ENCODE peak calls at places on chromosome 20, in seven cellular contexts. G, C, D, X, V, F and R are unnamed samples.

GRCh38 chr20:39464238-39464637 is 502.1 kb downstream of the DHX35 start:
- DNase-seq in C (no peak), G (no peak), F (no peak), V (no peak), D (no peak), X (no peak), R (no peak)

GRCh38 chr20:49395183-49395582 is 87.3 kb downstream of the KCNB1 start:
- DNase-seq in X (no peak), C (no peak), F (no peak), D (peak), G (no peak), V (no peak), R (no peak)

GRCh38 chr20:50645253-50646068 is 45.9 kb downstream of the RIPOR3 start:
- DNase-seq in F (peak), V (peak), G (peak), D (peak), C (no peak), X (peak), R (peak)

GRCh38 chr20:2748551-2749342 is 51.7 kb downstream of the CPXM1 start:
- DNase-seq in D (no peak), G (no peak), X (no peak), F (no peak), V (no peak), C (no peak), R (no peak)

GRCh38 chr20:57781901-57782300 is 72.1 kb upstream of the PMEPA1 start:
- DNase-seq in V (no peak), C (no peak), D (no peak), X (no peak), F (no peak), G (no peak), R (no peak)

GRCh38 chr20:8808180-8808535 is 260.7 kb upstream of the PLCB4 start:
- DNase-seq in X (no peak), C (no peak), G (no peak), V (no peak), D (no peak), F (no peak), R (no peak)

GRCh38 chr20:8213831-8214587 is 81.9 kb downstream of the PLCB1 start:
- DNase-seq in G (no peak), D (no peak), X (no peak), V (no peak), C (no peak), F (no peak), R (no peak)

GRCh38 chr20:37524221-37524700 is 3.2 kb downstream of the NNAT start:
- DNase-seq in C (no peak), X (no peak), G (no peak), F (no peak), V (no peak), D (no peak), R (no peak)

GRCh38 chr20:62605996-62606395 is 36.3 kb upstream of the SLCO4A1 start:
- DNase-seq in G (no peak), V (no peak), C (no peak), X (no peak), D (no peak), F (no peak), R (no peak)

GRCh38 chr20:17622851-17623508 is 53.1 kb downstream of the DSTN start:
- DNase-seq in F (no peak), G (no peak), X (no peak), C (no peak), D (peak), V (no peak), R (no peak)

GRCh38 chr20:17498181-17498580 is 33.0 kb downstream of the BFSP1 start:
- DNase-seq in X (no peak), D (no peak), G (peak), F (no peak), V (no peak), C (no peak), R (no peak)

GRCh38 chr20:43962518-43962917 is 47.9 kb downstream of the TOX2 start:
- DNase-seq in X (no peak), C (no peak), F (no peak), V (no peak), D (no peak), G (no peak), R (no peak)

GRCh38 chr20:43961541-43962471 is 47.2 kb downstream of the TOX2 start:
- DNase-seq in C (no peak), F (no peak), G (no peak), V (no peak), D (no peak), X (no peak), R (no peak)

GRCh38 chr20:43961116-43961515 is 46.5 kb downstream of the TOX2 start:
- DNase-seq in D (no peak), G (no peak), C (no peak), F (no peak), V (no peak), X (no peak), R (no peak)

GRCh38 chr20:43963233-43963632 is 48.6 kb downstream of the TOX2 start:
- DNase-seq in C (no peak), X (no peak), G (no peak), F (no peak), D (no peak), V (no peak), R (no peak)

GRCh38 chr20:43963872-43964791 is 49.5 kb downstream of the TOX2 start:
- DNase-seq in V (no peak), G (peak), C (peak), X (peak), F (peak), D (no peak), R (no peak)
- TF ChIP-seq CTCF in V (no peak), G (no peak), C (no peak), X (no peak), F (no peak), D (no peak), R (no peak)

GRCh38 chr20:41242352-41242751 is 75.2 kb downstream of the ZHX3 start:
- DNase-seq in C (no peak), D (no peak), V (no peak), X (no peak), G (no peak), F (no peak), R (no peak)

GRCh38 chr20:41247523-41248370 is 69.8 kb downstream of the ZHX3 start:
- DNase-seq in C (no peak), V (no peak), G (no peak), F (no peak), D (no peak), X (no peak), R (no peak)

GRCh38 chr20:41248371-41249024 is 69.0 kb downstream of the ZHX3 start:
- DNase-seq in C (no peak), V (no peak), F (peak), G (peak), X (peak), D (peak), R (peak)

GRCh38 chr20:41242807-41243206 is 74.7 kb downstream of the ZHX3 start:
- DNase-seq in C (no peak), V (no peak), F (no peak), D (no peak), G (no peak), X (no peak), R (no peak)

DNA sequence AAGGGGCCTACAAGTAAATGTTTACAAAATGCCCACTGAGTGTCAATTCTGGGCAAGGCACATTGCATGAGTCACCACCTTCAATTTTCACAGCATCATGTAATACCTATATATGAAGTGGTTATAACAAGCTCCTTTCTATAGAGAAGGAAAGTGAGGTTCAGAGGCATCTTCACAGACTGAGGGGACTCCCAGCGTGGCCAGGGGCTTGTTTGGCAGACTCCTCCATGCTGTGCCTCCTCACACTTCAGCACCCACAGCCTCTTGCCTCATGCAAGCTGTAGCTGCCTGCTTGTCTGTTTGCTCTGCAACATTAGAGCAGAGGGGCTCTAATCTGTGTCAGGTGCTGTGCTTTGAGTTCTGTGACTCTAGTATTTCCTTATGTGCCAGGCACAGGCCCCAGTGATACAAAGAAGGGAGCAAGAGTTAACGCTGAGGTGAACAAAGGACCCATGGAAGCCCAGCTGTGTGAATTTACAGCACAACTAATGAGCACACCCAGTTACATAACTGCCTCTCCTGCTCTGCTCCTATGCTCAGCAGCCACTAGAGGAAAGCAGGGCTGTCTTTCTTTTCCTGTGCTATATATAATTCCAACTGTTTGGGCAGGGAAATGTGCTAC is 72.3 kb downstream of the ZHX3 start:
- DNase-seq in X (peak), C (no peak), D (peak), V (no peak), G (no peak), F (peak), R (no peak)
- TF ChIP-seq CTCF in X (peak), C (no peak), D (peak), V (peak), G (no peak), F (peak), R (peak)

GRCh38 chr20:25259788-25260254 is 11.9 kb downstream of the PYGB start:
- DNase-seq in F (no peak), V (no peak), D (no peak), C (no peak), G (no peak), X (no peak), R (no peak)
- TF ChIP-seq CTCF in F (no peak), V (no peak), D (no peak), C (no peak), G (no peak), X (no peak), R (no peak)

GRCh38 chr20:24782801-24783630 is 166.1 kb upstream of the CST7 start:
- DNase-seq in F (no peak), C (no peak), X (no peak), G (peak), D (no peak), V (no peak), R (no peak)
- TF ChIP-seq CTCF in F (no peak), C (no peak), X (no peak), G (peak), D (no peak), V (no peak), R (peak)

GRCh38 chr20:13995841-13996240 is 525 bp downstream of the MACROD2 start:
- DNase-seq in X (no peak), C (no peak), G (peak), V (no peak), F (no peak), D (peak), R (no peak)
- TF ChIP-seq CTCF in X (no peak), C (no peak), G (no peak), V (no peak), F (no peak), D (no peak), R (no peak)

DNA sequence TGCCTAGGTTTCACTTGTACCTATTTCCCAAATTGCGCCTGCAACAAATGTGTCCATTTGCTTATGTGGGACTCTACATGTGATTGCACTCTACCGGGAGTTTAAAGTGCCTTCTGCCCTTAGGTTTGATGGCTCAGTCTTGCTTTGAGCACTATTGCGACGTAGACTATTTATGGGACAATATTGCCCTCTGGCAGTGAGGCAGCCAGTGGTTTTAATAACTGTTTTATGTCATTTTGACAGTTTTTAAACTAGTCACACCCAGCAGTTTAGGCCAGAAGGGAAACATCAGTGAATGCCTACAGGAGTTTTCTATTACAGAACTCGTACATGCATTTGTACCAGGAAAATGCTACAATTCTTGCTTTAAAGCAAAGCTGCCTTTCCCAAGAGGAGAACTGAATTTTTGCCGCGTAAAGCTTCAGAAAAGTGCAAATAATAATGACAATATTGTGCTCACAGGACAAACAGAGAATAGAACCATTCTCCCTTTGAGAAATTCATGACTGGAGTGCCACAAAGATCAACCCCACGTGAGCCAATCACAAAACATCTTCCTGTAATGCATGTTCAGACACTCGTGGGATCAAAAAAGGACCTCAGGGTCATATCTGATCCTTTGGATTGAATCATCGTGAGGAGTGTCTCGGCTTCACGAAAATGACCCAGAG is 813.6 kb downstream of the KIF16B start:
- DNase-seq in D (no peak), C (no peak), X (no peak), F (peak), V (no peak), G (peak), R (no peak)
- TF ChIP-seq CTCF in D (no peak), C (no peak), X (no peak), F (no peak), V (no peak), G (peak), R (no peak)

GRCh38 chr20:63773571-63774347 is 34.2 kb downstream of the SLC2A4RG start:
- DNase-seq in X (no peak), D (no peak), V (no peak), F (no peak), G (no peak), C (no peak), R (no peak)

GRCh38 chr20:63774348-63774735 is 34.8 kb downstream of the SLC2A4RG start:
- DNase-seq in V (no peak), F (no peak), G (no peak), D (no peak), C (no peak), X (no peak), R (no peak)

GRCh38 chr20:63772781-63773520 is 33.4 kb downstream of the SLC2A4RG start:
- DNase-seq in D (no peak), C (no peak), F (no peak), X (no peak), G (peak), V (no peak), R (peak)

GRCh38 chr20:63777614-63778013 is 38.0 kb downstream of the SLC2A4RG start:
- DNase-seq in G (no peak), D (no peak), V (no peak), C (no peak), X (no peak), F (no peak), R (no peak)

DNA sequence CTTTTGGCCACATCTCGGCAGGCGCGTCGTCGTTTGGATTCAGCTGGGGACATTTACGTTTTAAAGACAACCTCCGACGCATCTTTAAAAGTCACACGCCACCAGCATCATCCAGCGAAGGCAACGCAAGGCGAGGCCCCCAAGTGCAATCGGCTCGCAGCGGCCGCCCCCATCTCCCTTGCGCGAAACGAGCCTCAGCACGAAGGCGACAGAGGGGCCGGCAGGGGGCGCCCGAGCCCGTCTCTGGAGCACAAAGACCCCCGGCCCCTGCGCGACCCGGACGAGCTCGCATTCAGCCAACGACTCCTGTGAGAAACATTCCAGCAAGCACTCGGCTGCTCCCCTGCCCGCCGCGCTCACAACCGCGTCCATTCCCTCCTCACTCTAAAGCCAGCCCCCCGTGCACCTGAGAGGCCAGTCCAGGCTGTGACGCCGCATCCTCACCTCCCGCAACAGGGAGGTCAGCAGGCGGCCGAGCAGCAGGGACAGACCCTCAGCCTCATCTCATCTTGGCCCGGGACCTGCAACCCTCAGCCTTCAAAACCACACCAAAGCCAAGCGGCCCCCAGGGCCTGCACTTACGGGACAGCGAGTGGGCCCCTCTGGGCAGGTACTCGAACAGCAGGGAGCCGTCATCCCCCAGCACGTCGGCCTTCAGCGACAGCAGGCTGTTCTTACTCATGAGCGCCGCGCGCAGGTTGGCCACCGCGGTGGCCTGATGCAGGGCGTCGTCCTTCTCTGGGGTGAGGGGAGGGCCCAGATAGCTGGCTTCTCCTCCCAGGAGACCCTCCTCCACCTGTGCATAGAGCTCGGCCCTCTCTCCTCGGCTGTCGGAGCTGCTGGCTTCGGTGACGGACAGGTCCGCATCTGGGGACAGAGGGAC is 35.8 kb downstream of the SLC2A4RG start:
- DNase-seq in D (peak), V (no peak), X (peak), G (no peak), C (no peak), F (peak), R (no peak)
- TF ChIP-seq CTCF in D (peak), V (peak), X (peak), G (peak), C (peak), F (peak), R (peak)